ENCODE peak calls at places on chromosomes 6 and 20, in six cellular contexts. J, X, K, N, B and S are unnamed samples.

GRCh38 chr6:80151641-80152040 is 45.2 kb downstream of the BCKDHB start:
- DNase-seq in J (no peak), N (peak; percentile 45), K (no peak), X (no peak), B (no peak), S (no peak)

GRCh38 chr20:31816221-31816620 is 2.9 kb upstream of the MYLK2 start:
- DNase-seq in B (no peak), X (no peak), J (no peak), N (no peak), K (no peak), S (no peak)

GRCh38 chr20:35339007-35339406 is 46.8 kb upstream of the FAM83C start:
- DNase-seq in X (no peak), N (no peak), K (no peak), B (peak; percentile 75), J (no peak), S (no peak)

GRCh38 chr6:83868639-83869038 is 9.2 kb downstream of the CYB5R4 start:
- DNase-seq in J (no peak), X (no peak), B (peak; percentile 48), N (no peak), K (no peak), S (no peak)

GRCh38 chr20:17795449-17796095 is 95.8 kb downstream of the BANF2 start:
- DNase-seq in B (no peak), K (no peak), J (no peak), X (no peak), N (no peak), S (no peak)

GRCh38 chr6:10268661-10269060 is 146.2 kb downstream of the TFAP2A start:
- DNase-seq in K (no peak), X (no peak), N (peak; percentile 38), B (no peak), J (no peak), S (no peak)

GRCh38 chr6:75493400-75494064 is at the start of gene FILIP1:
- DNase-seq in J (no peak), K (no peak), B (no peak), N (peak; percentile 72), X (no peak), S (peak; percentile 36)

GRCh38 chr20:62167474-62167873 is 15.4 kb upstream of the MTG2 start:
- DNase-seq in B (no peak), K (no peak), J (no peak), N (no peak), X (no peak), S (no peak)

GRCh38 chr6:160996316-160996715 is 4.7 kb downstream of the MAP3K4 start:
- DNase-seq in B (no peak), K (no peak), J (no peak), N (no peak), X (no peak), S (no peak)

GRCh38 chr20:21090112-21090737 is 15.9 kb downstream of the LINC00237 start:
- DNase-seq in X (no peak), B (no peak), N (no peak), J (no peak), K (no peak), S (no peak)

GRCh38 chr6:54020311-54020710 is 90.9 kb upstream of the MLIP start:
- DNase-seq in K (no peak), X (no peak), B (no peak), N (no peak), J (no peak), S (no peak)

GRCh38 chr6:149897015-149897697 is 757 bp downstream of the RAET1E start:
- DNase-seq in N (no peak), B (peak; percentile 69), K (no peak), X (no peak), J (peak; percentile 25), S (no peak)

GRCh38 chr20:33401922-33402369 is 627 bp upstream of the CDK5RAP1 start:
- DNase-seq in K (no peak), B (no peak), J (no peak), X (no peak), N (no peak), S (no peak)

GRCh38 chr20:10639051-10639761 is 34.6 kb downstream of the JAG1 start:
- DNase-seq in X (no peak), K (no peak), J (no peak), N (peak; percentile 51), B (no peak), S (no peak)

GRCh38 chr20:45792513-45793118 is 862 bp downstream of the DNTTIP1 start:
- DNase-seq in J (no peak), X (no peak), K (no peak), B (no peak), N (no peak), S (no peak)

GRCh38 chr6:138087549-138087948 is 19.7 kb downstream of the PERP start:
- DNase-seq in N (no peak), J (no peak), B (no peak), X (no peak), K (no peak), S (no peak)

GRCh38 chr6:17130786-17131185 is 28.9 kb downstream of the STMND1 start:
- DNase-seq in J (no peak), K (no peak), B (no peak), X (no peak), N (no peak), S (no peak)

GRCh38 chr6:114465511-114465910 is 122.7 kb upstream of the HS3ST5 start:
- DNase-seq in X (no peak), J (no peak), K (no peak), N (no peak), B (no peak), S (no peak)

GRCh38 chr6:155306958-155307357 is 7.3 kb downstream of the TFB1M start:
- DNase-seq in K (no peak), N (no peak), B (no peak), J (no peak), X (no peak), S (no peak)

GRCh38 chr6:85015396-85015990 is 251.1 kb upstream of the TBX18 start:
- DNase-seq in J (no peak), N (peak; percentile 85), X (no peak), B (peak; percentile 10), K (no peak), S (no peak)

GRCh38 chr6:128731249-128732165 is 151.4 kb upstream of the LAMA2 start:
- DNase-seq in J (no peak), X (no peak), K (no peak), B (peak; percentile 41), N (peak; percentile 67), S (no peak)

GRCh38 chr6:70672549-70672948 is 4.9 kb downstream of the SMAP1 start:
- DNase-seq in X (no peak), N (no peak), J (no peak), K (no peak), B (no peak), S (no peak)

GRCh38 chr6:132207991-132208390 is 193.3 kb downstream of the MOXD1 start:
- DNase-seq in J (no peak), N (no peak), B (no peak), K (no peak), X (no peak), S (no peak)

GRCh38 chr6:2738373-2738979 is 12.2 kb downstream of the MYLK4 start:
- DNase-seq in N (peak; percentile 78), X (no peak), J (peak; percentile 56), B (no peak), K (no peak), S (peak; percentile 20)

GRCh38 chr6:118161364-118161763 is 254.3 kb downstream of the SLC35F1 start:
- DNase-seq in X (no peak), J (no peak), K (no peak), N (no peak), B (no peak), S (no peak)

GRCh38 chr6:27871919-27872633 is 40.1 kb downstream of the OR2B2 start:
- DNase-seq in K (no peak), B (peak; percentile 79), J (peak; percentile 26), X (no peak), N (peak; percentile 88), S (no peak)

GRCh38 chr6:71383891-71384489 is 95.4 kb downstream of the OGFRL1 start:
- DNase-seq in N (peak; percentile 44), X (no peak), K (no peak), B (peak; percentile 33), J (no peak), S (no peak)

GRCh38 chr6:117592983-117593759 is 9.1 kb downstream of the GOPC start:
- DNase-seq in B (no peak), N (no peak), X (no peak), K (no peak), J (no peak), S (no peak)

GRCh38 chr6:170080828-170081368 is 210.0 kb downstream of the DLL1 start:
- DNase-seq in X (no peak), N (peak; percentile 84), B (no peak), K (no peak), J (no peak), S (no peak)

GRCh38 chr20:1377984-1378742 is 14.7 kb downstream of the FKBP1A start:
- DNase-seq in J (no peak), X (no peak), B (peak; percentile 83), N (no peak), K (no peak), S (no peak)

GRCh38 chr20:50284811-50285375 is 94.3 kb downstream of the CEBPB start:
- DNase-seq in J (no peak), B (no peak), N (no peak), K (no peak), X (no peak), S (no peak)

GRCh38 chr20:19771031-19771430 is 13.0 kb downstream of the RIN2 start:
- DNase-seq in X (no peak), B (no peak), J (no peak), K (no peak), N (no peak), S (no peak)

GRCh38 chr20:17557675-17558006 is 12.2 kb upstream of the DSTN start:
- DNase-seq in K (no peak), B (peak; percentile 49), J (no peak), N (no peak), X (no peak), S (no peak)